ENCODE peak calls at places on chromosomes 6 and 20, in four cellular contexts. E is astrocyte, U is Peyer's patch, O is BE2C. X is an unnamed sample.
A peak's percentile ranks its signal among the peaks of the same experiment; 100 is the strongest.

GRCh38 chr6:111573118-111573883 is 32.4 kb downstream of the TRAF3IP2 start:
- DNase-seq in E (peak; percentile 74), U (no peak), O (no peak), X (peak; percentile 92)

GRCh38 chr20:20395856-20396600 is 28.1 kb downstream of the INSM1 start:
- DNase-seq in E (no peak), U (no peak), O (no peak), X (peak; percentile 22)

GRCh38 chr6:155491421-155491820 is 35.8 kb upstream of the NOX3 start:
- DNase-seq in E (no peak), U (no peak), O (no peak), X (peak; percentile 17)

GRCh38 chr6:136952714-136953260 is 30.7 kb downstream of the SLC35D3 start:
- DNase-seq in E (no peak), U (no peak), O (peak; percentile 53), X (no peak)

GRCh38 chr20:22106308-22106938 is 401.0 kb downstream of the PAX1 start:
- DNase-seq in E (no peak), U (no peak), O (no peak), X (peak; percentile 43)

GRCh38 chr20:54084727-54085368 is 14.5 kb upstream of the BCAS1 start:
- DNase-seq in E (no peak), U (no peak), O (no peak), X (no peak)

GRCh38 chr20:12808006-12808567 is 200.7 kb upstream of the SPTLC3 start:
- DNase-seq in E (no peak), U (no peak), O (peak; percentile 24), X (no peak)

GRCh38 chr6:356828-357251 is 34.7 kb upstream of the IRF4 start:
- DNase-seq in E (no peak), U (no peak), O (no peak), X (no peak)

GRCh38 chr20:14644698-14645097 is 307.3 kb upstream of the FLRT3 start:
- DNase-seq in E (no peak), U (no peak), O (no peak), X (no peak)
- TF ChIP-seq CTCF in E (no peak), U (no peak), O (no peak), X (no peak)

GRCh38 chr20:25859649-25860530 is 163.2 kb upstream of the ZNF337 start:
- DNase-seq in E (no peak), U (no peak), O (peak; percentile 90), X (peak; percentile 40)
- H3K4me3 ChIP-seq in E (no peak overlapping the region), U (no peak overlapping the region), O (peak overlapping the region; percentile 37), X (no peak overlapping the region)

GRCh38 chr6:25640871-25641270 is 11.1 kb upstream of the SCGN start:
- DNase-seq in E (no peak), U (no peak), O (no peak), X (no peak)

GRCh38 chr6:25641377-25641776 is 10.6 kb upstream of the SCGN start:
- DNase-seq in E (no peak), U (no peak), O (no peak), X (no peak)

GRCh38 chr6:25642667-25643328 is 9.2 kb upstream of the SCGN start:
- DNase-seq in E (no peak), U (no peak), O (no peak), X (no peak)

GRCh38 chr6:25640446-25640845 is 11.6 kb upstream of the SCGN start:
- DNase-seq in E (no peak), U (no peak), O (no peak), X (no peak)

GRCh38 chr6:25641940-25642666 is 9.9 kb upstream of the SCGN start:
- DNase-seq in E (no peak), U (no peak), O (no peak), X (no peak)
- H3K27me3 ChIP-seq in E (no peaks in the 10 kb centered on the region), U (no peaks in the 10 kb centered on the region), O (no peaks in the 10 kb centered on the region), X (peaks cover 3% of the 10 kb centered on the region)

GRCh38 chr6:24574809-24575208 is 71.2 kb downstream of the KIAA0319 start:
- DNase-seq in E (no peak), U (no peak), O (peak; percentile 46), X (peak; percentile 39)
- TF ChIP-seq CTCF in E (no peak), U (no peak), O (no peak), X (no peak)

GRCh38 chr6:35024601-35025054 is 116.5 kb downstream of the TCP11 start:
- DNase-seq in E (peak; percentile 64), U (no peak), O (peak; percentile 43), X (peak; percentile 98)

GRCh38 chr6:35023601-35024000 is 117.5 kb downstream of the TCP11 start:
- DNase-seq in E (no peak), U (no peak), O (no peak), X (no peak)

GRCh38 chr6:35025241-35026188 is 115.6 kb downstream of the TCP11 start:
- DNase-seq in E (no peak), U (no peak), O (no peak), X (peak; percentile 13)

GRCh38 chr6:35021014-35021413 is 120.1 kb downstream of the TCP11 start:
- DNase-seq in E (no peak), U (no peak), O (no peak), X (no peak)

DNA sequence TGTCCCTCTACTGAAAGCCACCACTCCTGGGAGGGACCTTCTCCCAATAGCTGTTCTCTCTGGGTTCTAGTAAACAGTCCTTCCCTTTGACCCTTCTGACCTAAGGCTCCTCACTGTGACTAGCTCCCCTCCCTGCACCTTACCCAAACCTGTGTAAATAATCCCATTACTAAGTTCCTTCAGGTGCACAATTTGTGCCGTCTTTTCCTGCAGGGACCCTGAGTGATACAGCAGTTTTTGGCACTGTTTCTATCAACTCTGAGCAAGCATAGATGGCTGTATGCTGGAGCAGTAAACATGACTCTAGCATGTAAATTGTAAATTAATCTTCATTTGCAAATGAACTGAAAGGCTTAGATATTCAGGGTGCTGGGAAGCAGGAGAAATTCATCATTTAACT is 118.0 kb downstream of the TCP11 start:
- DNase-seq in E (no peak), U (no peak), O (no peak), X (no peak)
- H3K4me3 ChIP-seq in E (no peak overlapping the region), U (no peak overlapping the region), O (no peak overlapping the region), X (no peak overlapping the region)

DNA sequence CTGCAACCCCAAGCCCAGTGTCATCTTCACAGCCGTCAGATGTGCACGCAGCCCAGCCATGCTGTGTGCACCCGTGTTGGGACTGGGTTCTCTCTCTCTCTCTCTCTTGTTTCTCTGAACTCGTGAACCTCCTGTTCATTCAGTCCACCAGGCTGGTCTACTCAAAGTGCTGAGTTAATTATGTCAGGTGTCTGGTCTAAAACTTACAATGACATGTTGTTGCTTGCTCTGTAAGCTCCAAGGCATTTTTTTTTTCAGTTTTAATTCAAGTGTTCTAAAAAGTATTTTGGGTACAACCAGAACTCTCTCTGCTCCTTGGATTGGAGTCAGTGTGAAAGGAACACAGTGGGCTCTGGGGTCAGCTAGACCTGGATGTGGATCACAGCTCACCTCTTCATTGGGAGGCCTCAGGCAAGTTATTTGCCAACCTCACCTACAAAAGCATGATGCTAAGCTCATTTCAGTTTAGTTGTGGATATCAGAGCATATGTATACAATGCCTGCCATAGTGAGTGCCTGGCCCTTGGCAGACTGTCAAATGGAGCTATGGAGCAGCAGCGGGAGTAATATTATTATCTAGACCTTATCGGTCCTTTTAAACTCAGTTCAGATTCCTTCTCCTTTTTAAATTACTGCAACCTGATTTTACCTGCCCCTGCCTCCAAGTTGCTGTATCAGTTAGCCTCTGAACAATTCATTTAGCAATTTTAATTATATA is 59.5 kb downstream of the PLEKHG1 start:
- DNase-seq in E (no peak), U (no peak), O (peak; percentile 39), X (peak; percentile 66)
- H3K27me3 ChIP-seq in E (no peaks in the 10 kb centered on the region), U (no peaks in the 10 kb centered on the region), O (no peaks in the 10 kb centered on the region), X (no peaks in the 10 kb centered on the region)

X was measured in bronchial epithelial cell.